ENCODE peak calls at places on chromosomes 7 and 10, in six cellular contexts. E, J, F, D, C and Z are unnamed samples.

GRCh38 chr10:8331896-8332729 is 277.6 kb downstream of the GATA3 start:
- DNase-seq in E (peak; percentile 95), J (no peak), F (peak; percentile 30), D (peak; percentile 57), C (peak; percentile 80), Z (peak; percentile 70)

GRCh38 chr7:127578036-127578684 is 7.2 kb downstream of the GCC1 start:
- DNase-seq in E (peak; percentile 45), J (no peak), F (peak; percentile 43), D (no peak), C (no peak), Z (no peak)

GRCh38 chr10:79473511-79474095 is 28.2 kb upstream of the ZCCHC24 start:
- DNase-seq in E (no peak), J (no peak), F (no peak), D (no peak), C (no peak), Z (no peak)

GRCh38 chr10:43316988-43317387 is 50.1 kb upstream of the RASGEF1A start:
- DNase-seq in E (no peak), J (no peak), F (no peak), D (no peak), C (no peak), Z (peak; percentile 43)

GRCh38 chr7:107799645-107800264 is 3.3 kb downstream of the SLC26A3 start:
- DNase-seq in E (no peak), J (no peak), F (no peak), D (no peak), C (no peak), Z (no peak)

GRCh38 chr10:105843786-105844560 is 1202.9 kb downstream of the SORCS3 start:
- DNase-seq in E (no peak), J (no peak), F (no peak), D (no peak), C (no peak), Z (no peak)

GRCh38 chr10:60473557-60473956 is 83.9 kb upstream of the ANK3 start:
- DNase-seq in E (peak; percentile 45), J (no peak), F (peak; percentile 47), D (no peak), C (no peak), Z (no peak)

GRCh38 chr7:31935115-31935514 is 135.1 kb downstream of the PDE1C start:
- DNase-seq in E (peak; percentile 89), J (no peak), F (peak; percentile 61), D (no peak), C (no peak), Z (no peak)

GRCh38 chr10:123413353-123413752 is 252.8 kb upstream of the GPR26 start:
- DNase-seq in E (no peak), J (no peak), F (no peak), D (no peak), C (no peak), Z (no peak)

GRCh38 chr10:132131581-132132250 is 55.0 kb upstream of the DPYSL4 start:
- DNase-seq in E (no peak), J (no peak), F (no peak), D (peak; percentile 18), C (no peak), Z (peak; percentile 51)

GRCh38 chr7:45973725-45974532 is 52.9 kb upstream of the IGFBP3 start:
- DNase-seq in E (peak; percentile 82), J (peak; percentile 11), F (peak; percentile 12), D (no peak), C (peak; percentile 71), Z (no peak)

GRCh38 chr7:29865526-29865925 is 59.2 kb downstream of the WIPF3 start:
- DNase-seq in E (peak; percentile 97), J (peak; percentile 62), F (peak; percentile 63), D (no peak), C (no peak), Z (no peak)

GRCh38 chr10:20596065-20596760 is 300.9 kb downstream of the NEBL start:
- DNase-seq in E (no peak), J (peak; percentile 17), F (no peak), D (no peak), C (no peak), Z (no peak)